ENCODE peak calls at places on chromosomes 3 and 15, in five cellular contexts. G is activated naive CD8-positive, alpha-beta T cell treated with anti-CD3 and anti-CD28 coated beads for 36 hours; S is DMS153; U is neural progenitor cell; F is chondrocyte. O is an unnamed sample.

GRCh38 chr3:141248064-141248463 is 16.4 kb downstream of the PXYLP1 start:
- DNase-seq in G (no peak), S (no peak), F (no peak), U (no peak), O (no peak)

GRCh38 chr15:84810073-84810840 is 6.9 kb upstream of the ALPK3 start:
- DNase-seq in S (no peak), G (no peak), U (peak), F (peak), O (no peak)

GRCh38 chr15:44662478-44663409 is 718 bp downstream of the SPG11 start:
- DNase-seq in F (no peak), G (peak), U (peak), S (peak), O (peak)

GRCh38 chr3:173221010-173221409 is 80.0 kb upstream of the SPATA16 start:
- DNase-seq in U (peak), G (no peak), S (no peak), F (no peak), O (no peak)

GRCh38 chr15:88635343-88635742 is 3.5 kb upstream of the ISG20 start:
- DNase-seq in F (no peak), U (no peak), G (no peak), S (no peak), O (no peak)

GRCh38 chr15:99176757-99177156 is 71.9 kb downstream of the SYNM start:
- DNase-seq in S (no peak), G (no peak), F (no peak), U (no peak), O (no peak)

GRCh38 chr3:127827808-127828207 is 5.5 kb upstream of the MGLL start:
- DNase-seq in S (no peak), G (no peak), F (no peak), U (no peak), O (no peak)

GRCh38 chr15:100229181-100230163 is 112.3 kb downstream of the ADAMTS17 start:
- DNase-seq in G (no peak), F (no peak), U (no peak), S (no peak), O (no peak)

GRCh38 chr3:181230258-181230657 is 240.7 kb upstream of the DNAJC19 start:
- DNase-seq in G (no peak), F (no peak), S (no peak), U (no peak), O (peak)

GRCh38 chr3:185852562-185853135 is 27.8 kb upstream of the IGF2BP2 start:
- DNase-seq in U (no peak), S (no peak), G (no peak), F (no peak), O (no peak)

GRCh38 chr3:195064300-195064931 is 206.5 kb downstream of the XXYLT1 start:
- DNase-seq in U (no peak), S (no peak), F (peak), G (no peak), O (no peak)

GRCh38 chr3:50303038-50303815 is at the start of gene HYAL1:
- DNase-seq in U (peak), S (no peak), F (no peak), G (no peak), O (peak)

GRCh38 chr3:184429786-184430185 is 49.9 kb downstream of the CHRD start:
- DNase-seq in S (no peak), F (no peak), U (no peak), G (no peak), O (no peak)

GRCh38 chr3:61829301-61830110 is 268.1 kb downstream of the PTPRG start:
- DNase-seq in S (no peak), U (peak), F (no peak), G (no peak), O (no peak)

GRCh38 chr3:176776622-176777021 is 420.7 kb downstream of the TBL1XR1 start:
- DNase-seq in F (no peak), S (peak), U (no peak), G (no peak), O (no peak)

GRCh38 chr3:59286791-59287531 is 237.1 kb upstream of the CFAP20DC start:
- DNase-seq in S (peak), U (no peak), G (peak), F (no peak), O (no peak)

GRCh38 chr3:177201707-177202397 is 4.6 kb upstream of the TBL1XR1 start:
- DNase-seq in F (no peak), G (peak), S (no peak), U (no peak), O (no peak)

GRCh38 chr3:151051533-151051932 is 33.9 kb upstream of the MED12L start:
- DNase-seq in F (no peak), S (no peak), G (no peak), U (no peak), O (no peak)

GRCh38 chr15:30794388-30794787 is 109.3 kb upstream of the FAN1 start:
- DNase-seq in F (no peak), U (no peak), G (no peak), S (no peak), O (no peak)

GRCh38 chr3:117526485-117527079 is 817.0 kb downstream of the TUSC7 start:
- DNase-seq in U (peak), G (no peak), S (no peak), F (no peak), O (peak)

GRCh38 chr15:70262591-70263274 is 165.0 kb upstream of the TLE3 start:
- DNase-seq in U (no peak), G (no peak), S (no peak), F (no peak), O (no peak)

GRCh38 chr3:121719423-121719822 is 30.1 kb downstream of the GOLGB1 start:
- DNase-seq in G (no peak), S (no peak), U (no peak), F (no peak), O (no peak)

GRCh38 chr3:150146891-150147761 is 176.4 kb upstream of the PFN2 start:
- DNase-seq in U (no peak), G (peak), S (no peak), F (no peak), O (no peak)

GRCh38 chr15:90519688-90520087 is 10.0 kb upstream of the CRTC3 start:
- DNase-seq in F (no peak), U (no peak), S (no peak), G (no peak), O (no peak)

GRCh38 chr15:82159922-82160321 is 102.6 kb downstream of the EFL1 start:
- DNase-seq in G (no peak), S (no peak), F (no peak), U (peak), O (no peak)

GRCh38 chr15:92226020-92226612 is 167.6 kb upstream of the ST8SIA2 start:
- DNase-seq in G (no peak), U (peak), F (no peak), S (no peak), O (peak)

GRCh38 chr3:187900961-187901755 is 155.9 kb upstream of the BCL6 start:
- DNase-seq in S (no peak), G (no peak), U (no peak), F (no peak), O (no peak)